ENCODE peak calls at places on chromosomes 2 and 18, in ten cellular contexts. R, T, F, K, V, U, C, B, J and D are unnamed samples.

GRCh38 chr2:113890253-113891235 is 655 bp downstream of the ACTR3 start:
- DNase-seq in R (peak), T (peak), F (peak), K (no peak), V (peak), U (peak), C (peak), B (peak), J (peak), D (peak)

GRCh38 chr2:119517433-119517832 is 6.8 kb downstream of the SCTR start:
- DNase-seq in R (peak), T (peak), F (peak), K (peak), V (peak), U (no peak), C (no peak), B (peak), J (peak), D (no peak)

GRCh38 chr2:95074663-95075439 is 46.8 kb downstream of the MRPS5 start:
- DNase-seq in R (no peak), T (peak), F (no peak), K (no peak), V (no peak), U (no peak), C (no peak), B (no peak), J (no peak), D (no peak)

GRCh38 chr2:30880516-30880915 is 73.3 kb upstream of the CAPN13 start:
- DNase-seq in R (no peak), T (no peak), F (no peak), K (no peak), V (no peak), U (no peak), C (no peak), B (no peak), J (no peak), D (no peak)

GRCh38 chr2:230696670-230697069 is 16.0 kb upstream of the CAB39 start:
- DNase-seq in R (no peak), T (no peak), F (no peak), K (no peak), V (no peak), U (no peak), C (no peak), B (no peak), J (no peak), D (no peak)

GRCh38 chr2:240648650-240649275 is 23.5 kb downstream of the GPR35 start:
- DNase-seq in R (no peak), T (no peak), F (no peak), K (no peak), V (no peak), U (no peak), C (no peak), B (no peak), J (no peak), D (no peak)

GRCh38 chr2:236622660-236623059 is 53.0 kb downstream of the ACKR3 start:
- DNase-seq in R (no peak), T (no peak), F (no peak), K (no peak), V (no peak), U (no peak), C (no peak), B (no peak), J (no peak), D (peak)

GRCh38 chr2:9914384-9915065 is 37.0 kb upstream of the GRHL1 start:
- DNase-seq in R (peak), T (no peak), F (no peak), K (no peak), V (peak), U (peak), C (no peak), B (peak), J (peak), D (no peak)

GRCh38 chr2:162821176-162821575 is 17.4 kb downstream of the KCNH7 start:
- DNase-seq in R (no peak), T (no peak), F (no peak), K (no peak), V (no peak), U (no peak), C (no peak), B (peak), J (peak), D (no peak)

GRCh38 chr2:129806317-129806716 is 173.1 kb upstream of the RAB6C start:
- DNase-seq in R (no peak), T (no peak), F (no peak), K (no peak), V (no peak), U (no peak), C (no peak), B (no peak), J (no peak), D (no peak)

GRCh38 chr18:3689091-3689490 is 239.1 kb downstream of the TGIF1 start:
- DNase-seq in R (peak), T (no peak), F (no peak), K (no peak), V (no peak), U (no peak), C (no peak), B (no peak), J (no peak), D (no peak)

GRCh38 chr2:64062840-64063239 is 43.6 kb upstream of the VPS54 start:
- DNase-seq in R (peak), T (no peak), F (no peak), K (no peak), V (no peak), U (peak), C (no peak), B (peak), J (peak), D (no peak)

GRCh38 chr2:48448274-48449061 is 81.5 kb upstream of the STON1 start:
- DNase-seq in R (peak), T (no peak), F (no peak), K (no peak), V (no peak), U (no peak), C (no peak), B (peak), J (peak), D (no peak)

GRCh38 chr18:48455555-48456478 is 46.6 kb upstream of the ZBTB7C start:
- DNase-seq in R (peak), T (peak), F (no peak), K (no peak), V (peak), U (peak), C (no peak), B (peak), J (peak), D (no peak)

GRCh38 chr2:110206056-110206455 is 1.2 kb upstream of the NPHP1 start:
- DNase-seq in R (peak), T (no peak), F (no peak), K (no peak), V (no peak), U (no peak), C (no peak), B (peak), J (peak), D (no peak)